ENCODE peak calls at places on chromosomes 12 and 14, in four cellular contexts. One of them, this sample, is unnamed.

GRCh38 chr12:119664642-119665041 is 3.3 kb upstream of the PRKAB1 start:
- DNase-seq in adipocyte: no peak
- DNase-seq in neural progenitor cell: no peak
- DNase-seq in cardiac fibroblast: no peak
- DNase-seq in this sample: no peak

GRCh38 chr12:24948452-24948815 is 467 bp downstream of the BCAT1 start:
- DNase-seq in adipocyte: peak
- DNase-seq in neural progenitor cell: peak
- DNase-seq in cardiac fibroblast: peak
- DNase-seq in this sample: peak

GRCh38 chr14:103393687-103394626 is 8.7 kb downstream of the MARK3 start:
- DNase-seq in adipocyte: peak
- DNase-seq in neural progenitor cell: peak
- DNase-seq in cardiac fibroblast: peak
- DNase-seq in this sample: peak

GRCh38 chr14:23020143-23021128 is 10.5 kb upstream of the C14orf93 start:
- DNase-seq in adipocyte: no peak
- DNase-seq in neural progenitor cell: peak
- DNase-seq in cardiac fibroblast: no peak
- DNase-seq in this sample: no peak

GRCh38 chr12:104410326-104410725 is 46.4 kb upstream of the CHST11 start:
- DNase-seq in adipocyte: no peak
- DNase-seq in neural progenitor cell: no peak
- DNase-seq in cardiac fibroblast: no peak
- DNase-seq in this sample: no peak

GRCh38 chr12:62703011-62703380 is 232.0 kb downstream of the PPM1H start:
- DNase-seq in adipocyte: no peak
- DNase-seq in neural progenitor cell: no peak
- DNase-seq in cardiac fibroblast: no peak
- DNase-seq in this sample: no peak

GRCh38 chr14:90132821-90133570 is 71.2 kb downstream of the KCNK13 start:
- DNase-seq in adipocyte: no peak
- DNase-seq in neural progenitor cell: no peak
- DNase-seq in cardiac fibroblast: no peak
- DNase-seq in this sample: no peak

GRCh38 chr12:50104614-50105366 is 982 bp downstream of the GPD1 start:
- DNase-seq in adipocyte: no peak
- DNase-seq in neural progenitor cell: no peak
- DNase-seq in cardiac fibroblast: peak
- DNase-seq in this sample: no peak

GRCh38 chr14:37472906-37473305 is 122.1 kb downstream of the FOXA1 start:
- DNase-seq in adipocyte: no peak
- DNase-seq in neural progenitor cell: no peak
- DNase-seq in cardiac fibroblast: no peak
- DNase-seq in this sample: no peak

GRCh38 chr12:646303-647038 is 16.8 kb downstream of the NINJ2 start:
- DNase-seq in adipocyte: no peak
- DNase-seq in neural progenitor cell: no peak
- DNase-seq in cardiac fibroblast: peak
- DNase-seq in this sample: peak

GRCh38 chr14:106417224-106418049 is 891.1 kb downstream of the TMEM121 start:
- DNase-seq in adipocyte: no peak
- DNase-seq in neural progenitor cell: peak
- DNase-seq in cardiac fibroblast: no peak
- DNase-seq in this sample: no peak

GRCh38 chr12:101087903-101088302 is 122.1 kb downstream of the SLC5A8 start:
- DNase-seq in adipocyte: no peak
- DNase-seq in neural progenitor cell: no peak
- DNase-seq in cardiac fibroblast: no peak
- DNase-seq in this sample: peak

GRCh38 chr12:7091171-7091570 is 1.1 kb downstream of the C1R start:
- DNase-seq in adipocyte: no peak
- DNase-seq in neural progenitor cell: no peak
- DNase-seq in cardiac fibroblast: no peak
- DNase-seq in this sample: no peak
- H3K4me3 ChIP-seq in adipocyte: peak
- H3K4me3 ChIP-seq in neural progenitor cell: no peak
- H3K4me3 ChIP-seq in cardiac fibroblast: peak
- H3K4me3 ChIP-seq in this sample: no peak

GRCh38 chr14:58659846-58660245 is 22.1 kb downstream of the DACT1 start:
- DNase-seq in adipocyte: no peak
- DNase-seq in neural progenitor cell: no peak
- DNase-seq in cardiac fibroblast: no peak
- DNase-seq in this sample: peak

GRCh38 chr14:58663494-58664111 is 25.8 kb downstream of the DACT1 start:
- DNase-seq in adipocyte: peak
- DNase-seq in neural progenitor cell: no peak
- DNase-seq in cardiac fibroblast: peak
- DNase-seq in this sample: no peak

GRCh38 chr14:58662759-58663158 is 25.0 kb downstream of the DACT1 start:
- DNase-seq in adipocyte: no peak
- DNase-seq in neural progenitor cell: no peak
- DNase-seq in cardiac fibroblast: no peak
- DNase-seq in this sample: no peak

GRCh38 chr14:58660407-58660806 is 22.6 kb downstream of the DACT1 start:
- DNase-seq in adipocyte: no peak
- DNase-seq in neural progenitor cell: no peak
- DNase-seq in cardiac fibroblast: no peak
- DNase-seq in this sample: no peak

GRCh38 chr14:58662028-58662427 is 24.3 kb downstream of the DACT1 start:
- DNase-seq in adipocyte: no peak
- DNase-seq in neural progenitor cell: no peak
- DNase-seq in cardiac fibroblast: peak
- DNase-seq in this sample: no peak
- H3K4me3 ChIP-seq in adipocyte: no peak
- H3K4me3 ChIP-seq in neural progenitor cell: no peak
- H3K4me3 ChIP-seq in cardiac fibroblast: no peak
- H3K4me3 ChIP-seq in this sample: no peak

DNA sequence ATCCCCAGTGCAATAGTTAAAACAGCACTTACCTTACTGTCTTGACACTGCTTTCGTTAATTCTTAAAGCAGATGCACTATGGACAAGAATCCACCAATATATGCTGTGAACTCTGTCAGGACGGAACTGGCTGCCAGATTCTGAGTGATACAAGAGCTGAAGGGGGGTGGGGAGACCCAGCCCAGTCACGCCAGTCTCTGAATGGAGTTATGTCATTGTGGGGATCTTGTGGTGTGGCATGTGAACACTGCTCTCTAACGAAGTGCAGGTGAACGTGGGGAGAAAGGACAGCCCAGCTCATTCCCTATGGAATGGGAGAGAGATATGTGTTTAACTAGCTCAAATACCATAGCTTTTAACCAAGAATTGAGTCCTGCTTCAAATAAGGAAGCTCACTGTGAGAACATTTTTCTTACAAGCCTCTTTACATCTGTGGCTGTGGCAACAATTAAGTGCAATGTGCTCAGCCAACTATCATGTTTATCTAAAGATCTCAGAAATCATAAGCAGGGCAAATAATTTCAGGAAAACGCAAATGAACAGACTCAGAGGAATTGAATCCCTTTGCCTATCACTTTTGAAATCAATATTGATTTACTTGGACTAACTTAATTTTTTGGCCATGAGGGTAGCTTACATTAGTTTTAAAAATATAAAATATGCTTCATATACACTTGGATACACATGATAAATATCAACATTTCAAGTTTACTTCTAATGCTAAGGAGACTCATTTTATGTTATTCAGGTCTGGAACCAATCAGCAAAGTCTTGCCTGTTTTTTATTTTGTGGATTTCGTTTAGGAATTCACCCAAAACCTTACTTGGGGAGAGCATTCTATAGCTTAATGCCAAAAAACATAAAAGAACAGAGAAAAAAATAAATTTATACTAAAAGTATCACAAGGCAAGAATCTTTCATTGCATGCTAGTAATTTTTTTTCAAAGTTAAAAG is at the start of gene LUM:
- DNase-seq in adipocyte: peak
- DNase-seq in neural progenitor cell: peak
- DNase-seq in cardiac fibroblast: peak
- DNase-seq in this sample: no peak
- H3K4me3 ChIP-seq in adipocyte: peak
- H3K4me3 ChIP-seq in neural progenitor cell: no peak
- H3K4me3 ChIP-seq in cardiac fibroblast: peak
- H3K4me3 ChIP-seq in this sample: no peak

GRCh38 chr12:11555743-11556625 is 93.5 kb upstream of the ETV6 start:
- DNase-seq in adipocyte: no peak
- DNase-seq in neural progenitor cell: no peak
- DNase-seq in cardiac fibroblast: no peak
- DNase-seq in this sample: no peak
- H3K4me3 ChIP-seq in adipocyte: peak
- H3K4me3 ChIP-seq in neural progenitor cell: no peak
- H3K4me3 ChIP-seq in cardiac fibroblast: no peak
- H3K4me3 ChIP-seq in this sample: no peak

GRCh38 chr12:91180577-91180976 is 2.0 kb downstream of the DCN start:
- DNase-seq in adipocyte: peak
- DNase-seq in neural progenitor cell: no peak
- DNase-seq in cardiac fibroblast: peak
- DNase-seq in this sample: no peak

GRCh38 chr12:91181053-91181452 is 1.6 kb downstream of the DCN start:
- DNase-seq in adipocyte: peak
- DNase-seq in neural progenitor cell: no peak
- DNase-seq in cardiac fibroblast: peak
- DNase-seq in this sample: no peak

GRCh38 chr12:91179315-91179714 is 3.3 kb downstream of the DCN start:
- DNase-seq in adipocyte: peak
- DNase-seq in neural progenitor cell: no peak
- DNase-seq in cardiac fibroblast: peak
- DNase-seq in this sample: no peak

GRCh38 chr12:91178801-91179200 is 3.8 kb downstream of the DCN start:
- DNase-seq in adipocyte: no peak
- DNase-seq in neural progenitor cell: no peak
- DNase-seq in cardiac fibroblast: no peak
- DNase-seq in this sample: no peak

DNA sequence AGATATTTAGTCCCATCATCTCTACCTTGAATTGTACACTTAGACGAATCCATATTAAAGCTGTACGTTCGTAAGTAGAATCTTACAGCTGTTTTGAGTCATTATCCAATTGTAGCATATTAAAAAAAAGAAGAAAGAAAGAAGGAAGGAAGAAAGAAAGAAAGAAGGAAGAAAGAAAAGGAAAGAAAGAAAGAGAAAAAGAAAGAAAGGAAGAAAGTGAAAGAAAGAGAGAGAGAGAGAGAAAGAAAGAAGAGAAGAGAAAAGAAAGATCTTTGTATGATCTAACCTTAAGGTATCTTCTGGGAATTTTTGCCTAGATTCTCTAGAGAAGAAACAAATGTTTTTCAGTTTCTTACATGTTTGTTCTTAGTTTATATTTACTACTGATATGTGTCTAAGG is 2.5 kb downstream of the DCN start:
- DNase-seq in adipocyte: no peak
- DNase-seq in neural progenitor cell: no peak
- DNase-seq in cardiac fibroblast: no peak
- DNase-seq in this sample: no peak
- H3K4me3 ChIP-seq in adipocyte: peak
- H3K4me3 ChIP-seq in neural progenitor cell: no peak
- H3K4me3 ChIP-seq in cardiac fibroblast: peak
- H3K4me3 ChIP-seq in this sample: peak

DNA sequence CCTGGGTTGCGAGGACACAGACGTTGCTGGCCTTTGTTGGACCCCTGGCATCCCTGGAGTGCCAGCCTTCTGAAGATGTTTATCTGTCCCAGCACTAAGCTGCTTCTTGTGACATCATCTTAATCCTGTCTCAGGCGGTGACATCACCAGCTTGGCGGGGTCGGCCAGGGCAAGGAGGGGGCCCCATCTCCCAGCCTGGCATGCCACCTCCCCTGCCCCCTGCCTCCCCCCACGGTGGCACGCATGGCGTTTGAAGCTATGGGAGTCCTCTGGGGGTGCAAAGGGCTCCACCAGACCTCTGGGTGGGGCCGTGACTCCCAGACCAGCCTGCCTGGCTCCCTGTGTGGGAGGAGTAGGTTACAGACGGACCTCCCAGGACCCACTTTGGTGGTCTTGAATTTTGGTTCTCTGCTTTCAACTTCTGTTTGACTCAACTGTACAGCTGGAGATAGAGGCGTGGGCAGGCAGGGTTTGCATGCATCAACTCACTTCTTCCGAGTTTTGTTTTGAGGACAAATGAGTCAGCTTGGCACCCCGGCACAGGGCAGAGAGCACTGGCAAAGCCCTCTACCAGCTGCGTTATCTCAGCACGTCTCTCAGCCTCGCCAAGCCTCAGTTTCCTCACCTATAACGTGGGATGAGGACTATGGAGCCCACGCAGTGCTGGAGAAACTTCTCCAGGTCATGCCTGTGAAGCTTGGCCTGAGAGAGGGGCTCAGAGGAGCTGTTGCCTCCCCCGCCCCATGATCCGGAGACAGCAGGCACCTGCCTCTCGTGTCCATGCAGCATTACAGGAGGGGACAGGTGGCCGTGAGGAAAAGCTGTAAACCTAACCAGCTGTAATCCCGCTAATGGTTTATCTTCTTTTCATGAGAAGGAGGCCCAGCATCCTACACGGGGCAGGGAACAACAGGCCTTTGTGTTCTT is 38.8 kb upstream of the EML1 start:
- DNase-seq in adipocyte: peak
- DNase-seq in neural progenitor cell: peak
- DNase-seq in cardiac fibroblast: peak
- DNase-seq in this sample: peak
- H3K4me3 ChIP-seq in adipocyte: no peak
- H3K4me3 ChIP-seq in neural progenitor cell: no peak
- H3K4me3 ChIP-seq in cardiac fibroblast: no peak
- H3K4me3 ChIP-seq in this sample: no peak

DNA sequence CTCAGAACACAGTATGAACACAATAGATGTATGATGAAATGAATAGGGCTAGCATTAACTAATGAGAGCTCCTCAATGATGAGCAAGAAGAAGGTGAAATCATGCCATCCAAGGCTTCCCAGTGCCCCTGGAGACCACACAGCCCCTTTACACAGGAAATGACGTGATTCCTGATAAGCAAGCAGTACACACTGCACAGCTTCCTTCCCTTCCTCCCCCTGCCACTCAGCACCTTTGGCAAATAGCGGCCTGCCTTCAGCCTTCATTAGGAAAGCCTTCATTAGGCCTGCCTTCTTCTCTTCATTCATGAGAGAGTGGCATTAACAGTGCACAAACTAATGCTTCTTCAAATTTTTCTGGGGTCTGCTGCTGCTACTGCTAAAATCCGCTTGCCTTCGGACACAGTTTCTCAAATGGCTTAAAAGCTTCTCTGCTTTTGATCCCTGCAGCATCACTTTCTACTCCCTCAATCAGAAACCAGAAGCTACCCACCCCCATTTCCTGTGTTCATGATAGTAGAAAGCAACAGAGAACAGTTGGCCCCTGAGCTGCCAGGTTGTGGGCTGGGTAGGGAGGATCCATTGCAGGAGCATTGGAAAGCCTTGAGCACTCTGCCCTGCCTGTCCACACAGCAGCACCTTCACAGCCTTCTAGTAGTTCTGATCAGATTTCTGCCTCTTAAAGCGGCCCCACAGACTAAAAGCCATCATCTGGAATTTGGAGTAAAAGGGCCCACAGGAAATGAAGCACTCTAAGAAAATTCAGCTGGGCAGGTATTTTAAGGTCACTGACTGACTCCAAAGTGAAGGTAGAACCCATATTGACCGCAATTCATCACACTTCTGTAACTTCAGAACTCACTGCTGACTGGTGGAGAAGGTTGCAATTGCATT is 103.8 kb upstream of the ETV6 start:
- DNase-seq in adipocyte: no peak
- DNase-seq in neural progenitor cell: no peak
- DNase-seq in cardiac fibroblast: peak
- DNase-seq in this sample: no peak
- H3K4me3 ChIP-seq in adipocyte: no peak
- H3K4me3 ChIP-seq in neural progenitor cell: no peak
- H3K4me3 ChIP-seq in cardiac fibroblast: no peak
- H3K4me3 ChIP-seq in this sample: no peak